ENCODE peak calls at places on chromosomes 16 and 17, in ten cellular contexts. One of them, this sample, is unnamed.
A peak's percentile ranks its signal among the peaks of the same experiment; 100 is the strongest.

GRCh38 chr17:31197991-31198390 is 99.0 kb downstream of the OMG start:
- DNase-seq in anterior cingulate cortex: no peak
- DNase-seq in T-cell: no peak
- DNase-seq in effector CD4-positive, alpha-beta T cell: no peak
- DNase-seq in activated CD4-positive, alpha-beta T cell treated with anti-CD3 and anti-CD28 coated beads, Interleukin-2, amount 50 U/mL, for 1 hour: no peak
- DNase-seq in GOT3: no peak
- DNase-seq in left kidney: no peak
- DNase-seq in erythroblast: peak; percentile 8
- DNase-seq in heart left ventricle: no peak
- DNase-seq in smooth muscle cell of the brain vasculature: no peak
- DNase-seq in this sample: no peak

GRCh38 chr16:85205747-85206471 is 93.6 kb upstream of the CIBAR2 start:
- DNase-seq in anterior cingulate cortex: no peak
- DNase-seq in smooth muscle cell of the brain vasculature: no peak
- DNase-seq in left kidney: no peak
- DNase-seq in heart left ventricle: peak; percentile 48
- DNase-seq in erythroblast: no peak
- DNase-seq in effector CD4-positive, alpha-beta T cell: no peak
- DNase-seq in GOT3: no peak
- DNase-seq in T-cell: no peak
- DNase-seq in activated CD4-positive, alpha-beta T cell treated with anti-CD3 and anti-CD28 coated beads, Interleukin-2, amount 50 U/mL, for 1 hour: no peak
- DNase-seq in this sample: no peak

GRCh38 chr16:84599528-84600202 is 18.2 kb downstream of the COTL1 start:
- DNase-seq in smooth muscle cell of the brain vasculature: peak; percentile 93
- DNase-seq in activated CD4-positive, alpha-beta T cell treated with anti-CD3 and anti-CD28 coated beads, Interleukin-2, amount 50 U/mL, for 1 hour: no peak
- DNase-seq in heart left ventricle: peak; percentile 73
- DNase-seq in effector CD4-positive, alpha-beta T cell: no peak
- DNase-seq in left kidney: peak; percentile 96
- DNase-seq in erythroblast: peak; percentile 26
- DNase-seq in anterior cingulate cortex: peak; percentile 46
- DNase-seq in GOT3: peak; percentile 17
- DNase-seq in T-cell: peak; percentile 34
- DNase-seq in this sample: no peak

GRCh38 chr17:17749921-17750320 is 68.7 kb downstream of the RAI1 start:
- DNase-seq in anterior cingulate cortex: peak; percentile 66
- DNase-seq in heart left ventricle: no peak
- DNase-seq in activated CD4-positive, alpha-beta T cell treated with anti-CD3 and anti-CD28 coated beads, Interleukin-2, amount 50 U/mL, for 1 hour: peak; percentile 48
- DNase-seq in effector CD4-positive, alpha-beta T cell: peak; percentile 48
- DNase-seq in T-cell: peak; percentile 32
- DNase-seq in smooth muscle cell of the brain vasculature: no peak
- DNase-seq in erythroblast: peak; percentile 77
- DNase-seq in GOT3: no peak
- DNase-seq in left kidney: peak; percentile 91
- DNase-seq in this sample: no peak

GRCh38 chr16:12826559-12826958 is 22.9 kb upstream of the CPPED1 start:
- DNase-seq in GOT3: no peak
- DNase-seq in T-cell: no peak
- DNase-seq in erythroblast: no peak
- DNase-seq in anterior cingulate cortex: no peak
- DNase-seq in left kidney: no peak
- DNase-seq in effector CD4-positive, alpha-beta T cell: no peak
- DNase-seq in smooth muscle cell of the brain vasculature: no peak
- DNase-seq in heart left ventricle: no peak
- DNase-seq in activated CD4-positive, alpha-beta T cell treated with anti-CD3 and anti-CD28 coated beads, Interleukin-2, amount 50 U/mL, for 1 hour: no peak
- DNase-seq in this sample: no peak

GRCh38 chr16:1779741-1780676 is 2.4 kb downstream of the SPSB3 start:
- DNase-seq in effector CD4-positive, alpha-beta T cell: no peak
- DNase-seq in smooth muscle cell of the brain vasculature: no peak
- DNase-seq in heart left ventricle: no peak
- DNase-seq in erythroblast: no peak
- DNase-seq in GOT3: no peak
- DNase-seq in activated CD4-positive, alpha-beta T cell treated with anti-CD3 and anti-CD28 coated beads, Interleukin-2, amount 50 U/mL, for 1 hour: no peak
- DNase-seq in left kidney: no peak
- DNase-seq in T-cell: no peak
- DNase-seq in anterior cingulate cortex: no peak
- DNase-seq in this sample: no peak

GRCh38 chr17:45114117-45114932 is 18.0 kb downstream of the PLCD3 start:
- DNase-seq in erythroblast: no peak
- DNase-seq in GOT3: no peak
- DNase-seq in left kidney: peak; percentile 46
- DNase-seq in anterior cingulate cortex: no peak
- DNase-seq in effector CD4-positive, alpha-beta T cell: no peak
- DNase-seq in heart left ventricle: no peak
- DNase-seq in smooth muscle cell of the brain vasculature: no peak
- DNase-seq in T-cell: no peak
- DNase-seq in activated CD4-positive, alpha-beta T cell treated with anti-CD3 and anti-CD28 coated beads, Interleukin-2, amount 50 U/mL, for 1 hour: no peak
- DNase-seq in this sample: no peak

GRCh38 chr17:80169784-80170500 is at the start of gene CARD14:
- DNase-seq in effector CD4-positive, alpha-beta T cell: no peak
- DNase-seq in activated CD4-positive, alpha-beta T cell treated with anti-CD3 and anti-CD28 coated beads, Interleukin-2, amount 50 U/mL, for 1 hour: no peak
- DNase-seq in erythroblast: no peak
- DNase-seq in left kidney: no peak
- DNase-seq in anterior cingulate cortex: no peak
- DNase-seq in GOT3: no peak
- DNase-seq in heart left ventricle: no peak
- DNase-seq in T-cell: no peak
- DNase-seq in smooth muscle cell of the brain vasculature: no peak
- DNase-seq in this sample: no peak

GRCh38 chr16:89093602-89094251 is at the start of gene ACSF3:
- DNase-seq in heart left ventricle: peak; percentile 61
- DNase-seq in GOT3: no peak
- DNase-seq in smooth muscle cell of the brain vasculature: no peak
- DNase-seq in erythroblast: peak; percentile 83
- DNase-seq in effector CD4-positive, alpha-beta T cell: peak; percentile 52
- DNase-seq in anterior cingulate cortex: peak; percentile 22
- DNase-seq in T-cell: peak; percentile 40
- DNase-seq in left kidney: peak; percentile 70
- DNase-seq in activated CD4-positive, alpha-beta T cell treated with anti-CD3 and anti-CD28 coated beads, Interleukin-2, amount 50 U/mL, for 1 hour: peak; percentile 64
- DNase-seq in this sample: no peak

GRCh38 chr16:1158456-1159324 is 5.8 kb downstream of the CACNA1H start:
- DNase-seq in smooth muscle cell of the brain vasculature: no peak
- DNase-seq in GOT3: no peak
- DNase-seq in erythroblast: no peak
- DNase-seq in activated CD4-positive, alpha-beta T cell treated with anti-CD3 and anti-CD28 coated beads, Interleukin-2, amount 50 U/mL, for 1 hour: no peak
- DNase-seq in effector CD4-positive, alpha-beta T cell: no peak
- DNase-seq in left kidney: peak; percentile 76
- DNase-seq in anterior cingulate cortex: no peak
- DNase-seq in heart left ventricle: peak; percentile 83
- DNase-seq in T-cell: no peak
- DNase-seq in this sample: no peak

GRCh38 chr16:56980792-56981724 is 8.3 kb upstream of the NLRC5 start:
- DNase-seq in GOT3: no peak
- DNase-seq in erythroblast: peak; percentile 16
- DNase-seq in heart left ventricle: no peak
- DNase-seq in left kidney: no peak
- DNase-seq in T-cell: no peak
- DNase-seq in anterior cingulate cortex: no peak
- DNase-seq in smooth muscle cell of the brain vasculature: no peak
- DNase-seq in activated CD4-positive, alpha-beta T cell treated with anti-CD3 and anti-CD28 coated beads, Interleukin-2, amount 50 U/mL, for 1 hour: no peak
- DNase-seq in effector CD4-positive, alpha-beta T cell: no peak
- DNase-seq in this sample: no peak

GRCh38 chr17:43342601-43342905 is 56.2 kb upstream of the ARL4D start:
- DNase-seq in erythroblast: peak; percentile 6
- DNase-seq in smooth muscle cell of the brain vasculature: no peak
- DNase-seq in effector CD4-positive, alpha-beta T cell: no peak
- DNase-seq in T-cell: no peak
- DNase-seq in anterior cingulate cortex: no peak
- DNase-seq in GOT3: no peak
- DNase-seq in activated CD4-positive, alpha-beta T cell treated with anti-CD3 and anti-CD28 coated beads, Interleukin-2, amount 50 U/mL, for 1 hour: no peak
- DNase-seq in heart left ventricle: no peak
- DNase-seq in left kidney: no peak
- DNase-seq in this sample: no peak

GRCh38 chr16:75860654-75861053 is 134.4 kb upstream of the CPHXL start:
- DNase-seq in erythroblast: no peak
- DNase-seq in heart left ventricle: no peak
- DNase-seq in left kidney: peak; percentile 94
- DNase-seq in GOT3: no peak
- DNase-seq in activated CD4-positive, alpha-beta T cell treated with anti-CD3 and anti-CD28 coated beads, Interleukin-2, amount 50 U/mL, for 1 hour: no peak
- DNase-seq in smooth muscle cell of the brain vasculature: no peak
- DNase-seq in T-cell: no peak
- DNase-seq in effector CD4-positive, alpha-beta T cell: no peak
- DNase-seq in anterior cingulate cortex: peak; percentile 68
- DNase-seq in this sample: no peak

GRCh38 chr17:77909236-77909635 is 49.3 kb upstream of the TNRC6C start:
- DNase-seq in erythroblast: no peak
- DNase-seq in GOT3: no peak
- DNase-seq in anterior cingulate cortex: peak; percentile 11
- DNase-seq in left kidney: no peak
- DNase-seq in smooth muscle cell of the brain vasculature: no peak
- DNase-seq in T-cell: no peak
- DNase-seq in activated CD4-positive, alpha-beta T cell treated with anti-CD3 and anti-CD28 coated beads, Interleukin-2, amount 50 U/mL, for 1 hour: no peak
- DNase-seq in effector CD4-positive, alpha-beta T cell: no peak
- DNase-seq in heart left ventricle: peak; percentile 42
- DNase-seq in this sample: peak; percentile 82

GRCh38 chr16:2585651-2586081 is 47.8 kb downstream of the PDPK1 start:
- DNase-seq in left kidney: no peak
- DNase-seq in activated CD4-positive, alpha-beta T cell treated with anti-CD3 and anti-CD28 coated beads, Interleukin-2, amount 50 U/mL, for 1 hour: no peak
- DNase-seq in GOT3: no peak
- DNase-seq in erythroblast: no peak
- DNase-seq in heart left ventricle: no peak
- DNase-seq in T-cell: no peak
- DNase-seq in anterior cingulate cortex: no peak
- DNase-seq in smooth muscle cell of the brain vasculature: no peak
- DNase-seq in effector CD4-positive, alpha-beta T cell: no peak
- DNase-seq in this sample: no peak

GRCh38 chr17:45228121-45228941 is 6.6 kb downstream of the FMNL1 start:
- DNase-seq in heart left ventricle: peak; percentile 40
- DNase-seq in activated CD4-positive, alpha-beta T cell treated with anti-CD3 and anti-CD28 coated beads, Interleukin-2, amount 50 U/mL, for 1 hour: no peak
- DNase-seq in T-cell: no peak
- DNase-seq in GOT3: no peak
- DNase-seq in left kidney: no peak
- DNase-seq in effector CD4-positive, alpha-beta T cell: no peak
- DNase-seq in anterior cingulate cortex: no peak
- DNase-seq in erythroblast: no peak
- DNase-seq in smooth muscle cell of the brain vasculature: no peak
- DNase-seq in this sample: no peak

GRCh38 chr17:11144358-11145233 is 96.4 kb upstream of the SHISA6 start:
- DNase-seq in heart left ventricle: peak; percentile 36
- DNase-seq in left kidney: peak; percentile 78
- DNase-seq in smooth muscle cell of the brain vasculature: no peak
- DNase-seq in anterior cingulate cortex: peak; percentile 8
- DNase-seq in effector CD4-positive, alpha-beta T cell: no peak
- DNase-seq in GOT3: no peak
- DNase-seq in activated CD4-positive, alpha-beta T cell treated with anti-CD3 and anti-CD28 coated beads, Interleukin-2, amount 50 U/mL, for 1 hour: no peak
- DNase-seq in erythroblast: peak; percentile 35
- DNase-seq in T-cell: no peak
- DNase-seq in this sample: no peak

GRCh38 chr17:55584055-55584685 is 72.9 kb upstream of the SMIM36 start:
- DNase-seq in smooth muscle cell of the brain vasculature: no peak
- DNase-seq in erythroblast: no peak
- DNase-seq in GOT3: no peak
- DNase-seq in T-cell: no peak
- DNase-seq in activated CD4-positive, alpha-beta T cell treated with anti-CD3 and anti-CD28 coated beads, Interleukin-2, amount 50 U/mL, for 1 hour: no peak
- DNase-seq in effector CD4-positive, alpha-beta T cell: no peak
- DNase-seq in anterior cingulate cortex: no peak
- DNase-seq in left kidney: no peak
- DNase-seq in heart left ventricle: no peak
- DNase-seq in this sample: no peak

GRCh38 chr16:81519298-81520150 is 74.9 kb downstream of the CMIP start:
- DNase-seq in activated CD4-positive, alpha-beta T cell treated with anti-CD3 and anti-CD28 coated beads, Interleukin-2, amount 50 U/mL, for 1 hour: no peak
- DNase-seq in GOT3: no peak
- DNase-seq in effector CD4-positive, alpha-beta T cell: no peak
- DNase-seq in left kidney: no peak
- DNase-seq in erythroblast: no peak
- DNase-seq in heart left ventricle: no peak
- DNase-seq in smooth muscle cell of the brain vasculature: no peak
- DNase-seq in anterior cingulate cortex: no peak
- DNase-seq in T-cell: no peak
- DNase-seq in this sample: no peak

GRCh38 chr17:77329741-77330531 is 189.2 kb downstream of the SEC14L1 start:
- DNase-seq in GOT3: no peak
- DNase-seq in smooth muscle cell of the brain vasculature: no peak
- DNase-seq in effector CD4-positive, alpha-beta T cell: no peak
- DNase-seq in erythroblast: no peak
- DNase-seq in heart left ventricle: no peak
- DNase-seq in T-cell: no peak
- DNase-seq in activated CD4-positive, alpha-beta T cell treated with anti-CD3 and anti-CD28 coated beads, Interleukin-2, amount 50 U/mL, for 1 hour: no peak
- DNase-seq in left kidney: no peak
- DNase-seq in anterior cingulate cortex: no peak
- DNase-seq in this sample: no peak